ENCODE peak calls at places on chromosomes 2 and 18, in four cellular contexts. D is A549, C is upper lobe of left lung, Z is HepG2. S is an unnamed sample.
A peak's percentile ranks its signal among the peaks of the same experiment; 100 is the strongest.

GRCh38 chr2:152400607-152401214 is 65.7 kb downstream of the FMNL2 start:
- ATAC-seq in D (no peak), C (peak; percentile 13), Z (no peak), S (no peak)

GRCh38 chr2:6913415-6914157 is 3.6 kb upstream of the RNF144A start:
- ATAC-seq in D (no peak), C (no peak), Z (no peak), S (no peak)

GRCh38 chr2:43461461-43462073 is 134.3 kb downstream of the THADA start:
- ATAC-seq in D (no peak), C (no peak), Z (no peak), S (no peak)

GRCh38 chr2:88078624-88079169 is 11.1 kb downstream of the SMYD1 start:
- ATAC-seq in D (no peak), C (no peak), Z (no peak), S (no peak)

GRCh38 chr2:121390082-121390481 is 105.1 kb upstream of the TFCP2L1 start:
- ATAC-seq in D (no peak), C (no peak), Z (no peak), S (no peak)

GRCh38 chr2:149902104-149902503 is 314.5 kb upstream of the MMADHC start:
- ATAC-seq in D (no peak), C (peak; percentile 38), Z (no peak), S (no peak)

GRCh38 chr2:61876400-61876799 is 12.1 kb downstream of the CCT4 start:
- ATAC-seq in D (no peak), C (no peak), Z (no peak), S (no peak)

GRCh38 chr18:12014521-12014920 is 33.2 kb downstream of the IMPA2 start:
- ATAC-seq in D (no peak), C (no peak), Z (no peak), S (no peak)

GRCh38 chr18:40152859-40153258 is 1802.2 kb upstream of the PIK3C3 start:
- ATAC-seq in D (no peak), C (no peak), Z (no peak), S (no peak)

GRCh38 chr2:213147550-213147949 is 3.9 kb downstream of the IKZF2 start:
- ATAC-seq in D (no peak), C (no peak), Z (no peak), S (no peak)

GRCh38 chr2:78890940-78891339 is 134.6 kb upstream of the REG3G start:
- ATAC-seq in D (no peak), C (no peak), Z (no peak), S (no peak)

GRCh38 chr2:10433948-10434884 is 13.9 kb downstream of the ODC1 start:
- ATAC-seq in D (peak; percentile 3), C (no peak), Z (peak; percentile 5), S (no peak)

GRCh38 chr2:153232474-153232873 is 246.1 kb downstream of the RPRM start:
- ATAC-seq in D (no peak), C (no peak), Z (no peak), S (no peak)

GRCh38 chr2:73085691-73086090 is 14.2 kb upstream of the SFXN5 start:
- ATAC-seq in D (peak; percentile 92), C (peak; percentile 81), Z (peak; percentile 90), S (peak; percentile 67)

GRCh38 chr2:49002750-49003149 is 151.6 kb downstream of the FSHR start:
- ATAC-seq in D (no peak), C (peak; percentile 54), Z (no peak), S (no peak)

GRCh38 chr18:47415888-47416287 is 164.4 kb upstream of the SKOR2 start:
- ATAC-seq in D (no peak), C (no peak), Z (no peak), S (no peak)

GRCh38 chr2:112661656-112662305 is 16.0 kb downstream of the SLC20A1 start:
- ATAC-seq in D (no peak), C (no peak), Z (no peak), S (no peak)

GRCh38 chr2:117536139-117536538 is 278.4 kb upstream of the DDX18 start:
- ATAC-seq in D (peak; percentile 69), C (no peak), Z (peak; percentile 93), S (no peak)

GRCh38 chr2:42725657-42726056 is 38.3 kb downstream of the OXER1 start:
- ATAC-seq in D (peak; percentile 30), C (peak; percentile 36), Z (peak; percentile 48), S (no peak)

GRCh38 chr2:133447303-133447702 is 121.0 kb downstream of the NCKAP5 start:
- ATAC-seq in D (no peak), C (no peak), Z (no peak), S (no peak)

GRCh38 chr2:133439281-133439920 is 128.9 kb downstream of the NCKAP5 start:
- ATAC-seq in D (no peak), C (no peak), Z (no peak), S (no peak)

GRCh38 chr2:133444411-133444934 is 123.8 kb downstream of the NCKAP5 start:
- ATAC-seq in D (no peak), C (no peak), Z (no peak), S (no peak)

GRCh38 chr2:133438026-133438425 is 130.2 kb downstream of the NCKAP5 start:
- ATAC-seq in D (no peak), C (no peak), Z (no peak), S (no peak)

GRCh38 chr2:133442393-133442792 is 125.9 kb downstream of the NCKAP5 start:
- ATAC-seq in D (no peak), C (no peak), Z (no peak), S (no peak)
- TF ChIP-seq POLR2A in D (no peak), C (no peak), Z (no peak), S (no peak)

DNA sequence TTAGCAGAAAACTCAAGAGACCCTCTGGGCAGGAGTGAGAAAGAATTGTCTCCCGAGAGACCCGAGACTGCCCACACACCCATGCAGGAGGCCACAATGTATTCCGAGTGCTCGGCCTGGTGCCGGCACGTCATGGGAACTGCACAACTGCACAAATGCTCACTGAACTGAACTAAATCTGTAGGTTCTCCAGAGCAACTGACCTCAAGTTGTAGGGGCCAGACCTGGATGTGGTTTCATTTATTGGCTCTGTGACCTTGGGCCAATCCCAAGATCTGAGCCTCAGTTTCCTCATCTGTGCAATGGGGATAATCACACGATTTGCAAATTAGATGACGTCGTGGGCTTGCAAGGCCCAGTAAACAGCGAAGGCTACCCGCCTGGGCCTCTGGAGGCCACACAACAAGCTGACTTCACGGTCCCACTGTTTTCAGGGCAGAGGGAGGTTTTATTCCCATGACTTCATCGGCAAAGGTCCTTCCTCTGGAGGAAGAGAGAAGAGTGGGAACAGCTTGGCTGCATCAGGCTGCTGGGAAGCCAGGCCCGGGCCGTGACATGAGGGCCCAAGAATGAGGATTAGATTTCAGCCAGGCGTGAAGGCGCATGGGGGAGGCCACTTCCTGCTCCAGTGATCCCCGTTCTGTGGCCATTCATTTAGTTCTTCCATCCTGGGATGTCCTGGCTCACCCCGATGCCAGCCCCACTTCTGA is 3.6 kb upstream of the ERFE start:
- ATAC-seq in D (no peak), C (peak; percentile 46), Z (no peak), S (peak; percentile 30)
- TF ChIP-seq EP300 in D (no peak), C (no peak), Z (no peak), S (no peak)

DNA sequence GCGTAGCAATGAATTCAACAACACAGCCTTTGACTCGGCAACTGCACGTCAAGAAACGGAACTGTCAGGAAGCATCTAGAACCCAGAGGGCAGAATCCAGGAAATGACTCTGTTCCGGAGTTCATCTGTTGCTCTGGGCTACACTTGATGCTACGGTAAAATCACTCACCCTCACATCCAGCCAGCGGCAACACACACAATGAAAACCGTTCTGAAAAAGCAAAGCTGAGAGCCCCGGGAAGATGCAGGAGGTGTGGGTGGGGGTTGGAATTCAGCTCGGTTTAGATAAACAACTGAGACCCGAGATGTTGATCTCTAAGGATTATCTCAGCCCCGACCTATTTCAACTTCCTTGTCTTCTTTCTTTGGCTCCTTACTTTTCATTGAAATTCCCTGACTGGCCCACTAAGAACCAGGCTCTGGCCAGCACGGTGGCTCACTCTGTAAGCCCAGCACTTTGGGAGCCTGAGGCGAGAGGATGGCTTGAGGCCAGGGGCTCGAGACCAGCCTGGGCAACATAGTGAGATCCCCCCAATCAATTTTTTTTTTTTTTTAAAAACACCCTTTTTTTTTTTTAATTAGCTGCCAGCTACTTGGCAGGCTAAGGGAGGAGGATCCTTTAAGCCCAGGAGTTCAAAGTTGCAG is 13.3 kb upstream of the RAB17 start:
- ATAC-seq in D (no peak), C (peak; percentile 79), Z (no peak), S (peak; percentile 70)
- TF ChIP-seq POLR2A in D (no peak), C (peak; percentile 37), Z (no peak), S (no peak)

GRCh38 chr2:217252181-217252580 is 392.3 kb upstream of the TNP1 start:
- ATAC-seq in D (no peak), C (no peak), Z (no peak), S (no peak)

GRCh38 chr2:217248312-217248935 is 388.6 kb upstream of the TNP1 start:
- ATAC-seq in D (no peak), C (peak; percentile 66), Z (no peak), S (peak; percentile 56)

GRCh38 chr2:217249086-217249485 is 389.2 kb upstream of the TNP1 start:
- ATAC-seq in D (no peak), C (no peak), Z (no peak), S (no peak)

GRCh38 chr2:217247511-217247910 is 387.6 kb upstream of the TNP1 start:
- ATAC-seq in D (no peak), C (no peak), Z (no peak), S (no peak)

DNA sequence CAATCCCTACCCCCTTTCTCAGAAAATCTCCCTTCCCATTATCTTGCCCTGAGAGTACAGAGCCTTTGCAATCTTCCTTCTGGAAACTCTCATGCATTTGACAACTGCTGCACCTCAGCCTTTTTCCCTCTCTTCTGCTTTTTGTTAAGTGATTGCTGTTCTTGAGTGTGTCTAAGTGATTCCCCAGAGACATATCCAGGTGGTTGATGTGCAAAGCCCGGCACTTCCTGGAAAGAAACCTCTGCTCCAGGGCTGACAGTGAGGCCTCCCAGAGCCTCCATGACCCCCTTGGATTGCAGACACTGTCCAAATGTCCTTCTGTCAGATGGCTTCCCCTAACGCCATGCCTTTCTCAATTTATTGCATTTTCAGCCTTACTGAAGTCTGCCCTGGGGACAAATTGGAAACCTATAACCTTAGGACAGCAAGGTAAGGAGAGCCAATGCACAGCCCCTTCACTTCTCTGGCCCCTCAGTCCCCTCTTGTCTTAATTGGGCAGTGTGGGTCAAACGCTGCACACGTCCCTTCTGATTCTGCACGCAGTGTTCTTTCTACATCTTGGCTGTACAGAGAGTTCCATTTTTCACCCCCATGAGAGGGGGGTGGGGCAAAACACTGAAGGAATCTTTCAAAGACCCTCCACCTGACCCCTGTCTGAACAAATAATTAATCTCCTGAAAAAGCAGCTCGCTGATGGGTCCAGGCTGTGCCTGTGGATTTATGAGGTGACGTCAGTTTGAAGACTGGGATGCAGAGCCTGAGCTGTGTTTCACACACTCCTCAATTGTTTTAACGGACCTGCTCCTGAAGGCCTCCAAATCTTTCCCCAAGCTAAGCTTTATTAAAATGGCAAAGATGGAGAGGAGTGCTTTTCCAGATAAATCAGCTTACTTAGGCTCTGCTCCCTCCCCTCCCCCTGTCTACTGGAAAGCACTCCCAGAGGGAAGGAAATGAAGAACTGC is 389.9 kb upstream of the TNP1 start:
- ATAC-seq in D (no peak), C (no peak), Z (no peak), S (peak; percentile 82)
- TF ChIP-seq EP300 in D (no peak), C (peak; percentile 78), Z (no peak), S (peak; percentile 93)

GRCh38 chr2:168897449-168897848 is 3.6 kb upstream of the G6PC2 start:
- ATAC-seq in D (no peak), C (no peak), Z (no peak), S (no peak)
- TF ChIP-seq POLR2A in D (no peak), C (no peak), Z (no peak), S (no peak)

S was measured in gastroesophageal sphincter.